ENCODE peak calls at places on chromosomes 4 and X, in eight cellular contexts. O is nucleus accumbens; L is effector memory CD4-positive, alpha-beta T cell; S is AG09309; Q is stimulated activated CD4-positive, alpha-beta T cell treated with anti-CD3 and anti-CD28 coated beads, TNF-alpha, amount 100 ng/mL, for 4 hours; N is GM12891; T is activated T-cell treated with anti-CD3 and anti-CD28 coated beads for 1 hour; B is ACHN. J is an unnamed sample.

GRCh38 chr4:70671091-70671490 is 4.8 kb upstream of the JCHAIN start:
- DNase-seq in T (no peak), O (no peak), S (no peak), N (no peak), Q (no peak), L (no peak), B (peak; percentile 52), J (no peak)

GRCh38 chr4:102620697-102621497 is 119.7 kb downstream of the NFKB1 start:
- DNase-seq in N (no peak), Q (no peak), B (peak; percentile 94), O (no peak), L (no peak), S (peak; percentile 71), T (no peak), J (peak; percentile 50)

GRCh38 chrX:39828971-39829370 is 268.8 kb downstream of the BCOR start:
- DNase-seq in B (no peak), Q (no peak), T (no peak), S (no peak), N (no peak), O (no peak), L (no peak), J (no peak)

GRCh38 chrX:40661489-40661888 is 14.1 kb upstream of the CXorf38 start:
- DNase-seq in O (no peak), S (no peak), T (no peak), N (no peak), Q (no peak), B (no peak), L (no peak), J (no peak)

GRCh38 chrX:150573702-150574101 is 5.3 kb downstream of the MTM1 start:
- DNase-seq in T (no peak), Q (no peak), B (no peak), N (no peak), O (no peak), S (no peak), L (no peak), J (no peak)

GRCh38 chr4:153152453-153153338 is 51.5 kb upstream of the TRIM2 start:
- DNase-seq in S (no peak), L (peak; percentile 52), N (peak; percentile 33), B (peak; percentile 30), T (peak; percentile 53), O (peak; percentile 48), Q (peak; percentile 47), J (no peak)

GRCh38 chr4:1608196-1608820 is 75.8 kb downstream of the FAM53A start:
- DNase-seq in L (no peak), T (no peak), S (no peak), N (no peak), B (no peak), O (no peak), Q (no peak), J (no peak)

GRCh38 chr4:182495111-182495510 is 251.9 kb downstream of the TENM3 start:
- DNase-seq in N (no peak), O (no peak), L (no peak), S (no peak), B (no peak), Q (no peak), T (no peak), J (no peak)

GRCh38 chr4:44916406-44916805 is 190.1 kb upstream of the GNPDA2 start:
- DNase-seq in Q (no peak), L (no peak), N (no peak), O (no peak), S (no peak), B (peak; percentile 61), T (no peak), J (no peak)

GRCh38 chr4:74603186-74603585 is 158.2 kb downstream of the AREG start:
- DNase-seq in B (no peak), O (no peak), N (no peak), T (no peak), L (no peak), S (no peak), Q (no peak), J (no peak)

GRCh38 chrX:153614818-153615217 is 15.9 kb upstream of the CCNQ start:
- DNase-seq in N (no peak), S (no peak), L (no peak), B (no peak), O (no peak), T (no peak), Q (no peak), J (no peak)

GRCh38 chr4:184896868-184897715 is 71.3 kb upstream of the ACSL1 start:
- DNase-seq in Q (no peak), L (no peak), N (no peak), T (no peak), B (no peak), S (peak; percentile 13), O (no peak), J (no peak)

GRCh38 chr4:168757500-168757899 is 252.6 kb downstream of the CBR4 start:
- DNase-seq in L (no peak), B (no peak), Q (no peak), O (no peak), N (no peak), S (no peak), T (no peak), J (no peak)

GRCh38 chrX:87961471-87961870 is 443.9 kb downstream of the KLHL4 start:
- DNase-seq in O (no peak), L (no peak), B (no peak), S (no peak), Q (no peak), N (no peak), T (no peak), J (no peak)

GRCh38 chrX:70577442-70577841 is 132.8 kb downstream of the DLG3 start:
- DNase-seq in S (no peak), L (no peak), T (no peak), B (no peak), O (no peak), Q (no peak), N (no peak), J (no peak)

GRCh38 chrX:11944486-11944885 is 186.4 kb downstream of the MSL3 start:
- DNase-seq in N (peak; percentile 2), T (no peak), Q (no peak), B (peak; percentile 35), S (no peak), L (no peak), O (no peak), J (peak; percentile 2)

GRCh38 chr4:1583051-1583785 is 100.9 kb downstream of the FAM53A start:
- DNase-seq in B (no peak), T (no peak), Q (no peak), S (no peak), L (no peak), O (no peak), N (no peak), J (no peak)

GRCh38 chr4:118410143-118410542 is 57.3 kb upstream of the PRSS12 start:
- DNase-seq in T (no peak), N (no peak), L (no peak), S (no peak), B (no peak), Q (no peak), O (no peak), J (no peak)

GRCh38 chr4:15436515-15436914 is 8.7 kb downstream of the C1QTNF7 start:
- DNase-seq in S (no peak), Q (no peak), N (no peak), L (no peak), T (no peak), B (no peak), O (no peak), J (no peak)

GRCh38 chr4:169254546-169254983 is 16.2 kb downstream of the SH3RF1 start:
- DNase-seq in L (no peak), S (peak; percentile 53), B (peak; percentile 85), O (no peak), T (no peak), Q (no peak), N (no peak), J (peak; percentile 58)

GRCh38 chr4:384311-385010 is 46.8 kb downstream of the ZNF141 start:
- DNase-seq in Q (no peak), T (no peak), B (no peak), N (no peak), S (no peak), L (no peak), O (no peak), J (no peak)

GRCh38 chrX:132426695-132427281 is 62.0 kb downstream of the MBNL3 start:
- DNase-seq in Q (no peak), T (no peak), O (no peak), B (no peak), L (no peak), S (peak; percentile 29), N (no peak), J (peak; percentile 24)

J was measured in GM04503.